ENCODE peak calls at places on chromosome 4, in eight cellular contexts. H is Peyer's patch, S is IMR-90, Z is heart right ventricle, C is thoracic aorta, Q is neural progenitor cell, B is adrenal gland, L is psoas muscle. P is an unnamed sample.

GRCh38 chr4:183185018-183185417 is 86.0 kb downstream of the WWC2 start:
- DNase-seq in C (no peak), H (no peak), L (no peak), Q (no peak), B (no peak), Z (no peak), S (peak; percentile 62), P (no peak)

GRCh38 chr4:188779586-188779985 is 640.3 kb downstream of the TRIML1 start:
- DNase-seq in H (no peak), L (no peak), S (peak; percentile 71), B (no peak), Q (no peak), Z (no peak), C (no peak), P (no peak)

GRCh38 chr4:37765741-37766140 is 60.7 kb upstream of the PGM2 start:
- DNase-seq in C (no peak), Z (no peak), S (no peak), L (no peak), H (no peak), B (no peak), Q (no peak), P (no peak)

GRCh38 chr4:40046311-40046980 is 10.2 kb upstream of the N4BP2 start:
- DNase-seq in S (peak; percentile 64), Q (no peak), L (no peak), B (no peak), Z (no peak), H (no peak), C (no peak), P (peak; percentile 52)

GRCh38 chr4:42750831-42751230 is 93.9 kb upstream of the ATP8A1 start:
- DNase-seq in Z (no peak), S (no peak), L (no peak), H (no peak), B (no peak), Q (peak; percentile 63), C (no peak), P (no peak)

GRCh38 chr4:109998867-109999303 is 86.2 kb downstream of the EGF start:
- DNase-seq in L (no peak), Q (peak; percentile 77), Z (no peak), C (no peak), H (no peak), S (peak; percentile 61), B (no peak), P (no peak)

GRCh38 chr4:108068422-108068821 is 78.7 kb downstream of the HADH start:
- DNase-seq in B (no peak), S (no peak), Q (no peak), Z (no peak), C (no peak), H (no peak), L (no peak), P (no peak)

GRCh38 chr4:128393111-128393704 is 105.6 kb upstream of the PGRMC2 start:
- DNase-seq in C (no peak), B (no peak), L (no peak), Z (peak; percentile 22), Q (no peak), H (no peak), S (peak; percentile 57), P (no peak)

GRCh38 chr4:108031427-108032083 is 41.9 kb downstream of the HADH start:
- DNase-seq in Q (no peak), Z (no peak), S (peak; percentile 20), H (no peak), B (no peak), L (no peak), C (no peak), P (no peak)

GRCh38 chr4:170750519-170750918 is 660.8 kb upstream of the AADAT start:
- DNase-seq in H (no peak), B (no peak), S (no peak), Q (no peak), L (no peak), Z (no peak), C (no peak), P (no peak)

GRCh38 chr4:47668810-47669408 is 169.0 kb downstream of the CORIN start:
- DNase-seq in C (no peak), Q (peak; percentile 43), H (no peak), B (peak; percentile 12), S (peak; percentile 65), Z (no peak), L (no peak), P (no peak)

GRCh38 chr4:85837334-85837733 is 362.4 kb downstream of the ARHGAP24 start:
- DNase-seq in B (no peak), Z (no peak), L (no peak), S (no peak), Q (no peak), H (no peak), C (no peak), P (no peak)

GRCh38 chr4:114472269-114473032 is 126.2 kb upstream of the UGT8 start:
- DNase-seq in Z (no peak), S (no peak), B (no peak), C (no peak), H (no peak), Q (no peak), L (no peak), P (no peak)

GRCh38 chr4:182140547-182140946 is 102.7 kb upstream of the TENM3 start:
- DNase-seq in S (no peak), Q (no peak), Z (no peak), C (no peak), L (no peak), H (no peak), B (no peak), P (no peak)

GRCh38 chr4:128335541-128335940 is 47.9 kb upstream of the PGRMC2 start:
- DNase-seq in C (no peak), B (no peak), L (no peak), H (no peak), Q (no peak), S (no peak), Z (no peak), P (no peak)

GRCh38 chr4:6750302-6751221 is 32.0 kb upstream of the KIAA0232 start:
- DNase-seq in C (no peak), Q (no peak), H (peak; percentile 90), B (no peak), L (no peak), Z (no peak), S (no peak), P (no peak)

DNA sequence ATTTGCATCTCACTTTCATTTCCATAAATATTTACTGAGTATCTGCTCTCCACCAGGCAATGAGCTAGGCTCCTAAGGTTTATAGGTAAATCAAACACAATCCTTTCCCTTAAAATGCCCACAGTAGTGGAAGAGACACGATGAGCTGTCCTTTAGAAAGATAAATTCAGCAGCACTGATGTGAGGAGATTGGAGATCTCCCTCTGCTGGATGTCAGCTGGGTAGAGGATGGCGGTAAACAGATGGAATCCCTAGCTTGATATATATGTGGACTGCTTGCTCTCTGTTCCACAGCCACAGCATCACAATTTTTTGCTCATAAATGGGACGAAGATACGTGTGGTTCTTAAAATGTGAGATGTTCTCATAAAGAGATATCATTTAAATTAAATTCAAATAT is 216.4 kb upstream of the RASGEF1B start:
- DNase-seq in B (no peak), L (no peak), S (no peak), Z (no peak), C (no peak), H (no peak), Q (no peak), P (no peak)
- TF ChIP-seq CTCF in B (no peak), L (no peak), S (peak; percentile 13), Z (no peak), C (no peak), H (no peak), Q (peak; percentile 20), P (no peak)

DNA sequence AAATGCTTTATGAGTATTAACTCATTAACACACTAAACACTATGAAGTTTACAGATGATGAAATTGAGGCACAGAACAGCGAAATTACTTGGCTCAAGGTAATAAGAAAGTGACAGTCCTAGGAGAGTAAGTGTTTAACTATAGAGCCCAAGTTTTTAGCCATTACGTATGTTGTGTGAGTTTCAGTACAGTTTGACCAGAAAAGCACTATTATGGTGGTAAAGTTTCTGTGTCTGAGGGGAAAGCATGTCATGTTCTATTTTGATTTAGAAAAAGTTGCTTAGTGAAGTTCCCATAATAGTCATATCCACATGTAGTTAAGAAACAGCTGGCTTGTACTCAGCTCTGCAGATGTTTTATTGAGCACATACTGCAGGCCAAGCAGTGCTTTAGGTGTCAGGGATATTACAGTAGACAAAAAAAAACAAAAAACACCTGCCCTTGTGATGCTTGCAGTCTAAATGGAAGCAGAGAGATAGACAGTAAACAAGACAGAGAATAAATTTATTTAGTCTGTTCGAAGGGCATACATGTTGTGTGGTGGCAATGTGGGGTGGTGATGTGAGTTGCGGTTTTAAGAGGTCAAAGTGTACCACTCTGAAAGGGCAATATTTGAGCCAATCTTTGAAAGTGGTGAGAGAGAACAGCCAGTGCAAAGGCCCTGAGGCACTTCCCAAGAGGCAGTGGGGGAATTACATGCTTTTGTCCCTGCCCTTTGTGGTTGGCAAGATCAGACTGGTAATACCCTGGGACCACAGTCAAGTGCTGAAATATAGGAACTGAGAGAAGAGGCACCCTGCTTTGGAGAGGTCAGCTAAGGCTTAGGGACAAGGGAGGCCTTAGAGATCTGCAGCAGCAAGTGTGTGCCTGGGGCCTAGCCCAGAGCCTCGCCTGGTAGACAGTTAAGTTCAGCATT is 6.2 kb downstream of the TMEM131L start:
- DNase-seq in C (no peak), L (no peak), B (no peak), S (no peak), Q (no peak), Z (no peak), H (no peak), P (no peak)
- H3K4me1 ChIP-seq in C (peaks cover 20% of the 10 kb centered on the region), L (peaks cover 57% of the 10 kb centered on the region), B (peaks cover 17% of the 10 kb centered on the region), S (peaks cover under 1% of the 10 kb centered on the region), Q (no peaks in the 10 kb centered on the region), Z (peaks cover 28% of the 10 kb centered on the region), H (peaks cover 8% of the 10 kb centered on the region), P (peaks cover 14% of the 10 kb centered on the region)

GRCh38 chr4:99808260-99808857 is 8.3 kb upstream of the DAPP1 start:
- DNase-seq in H (peak; percentile 64), B (peak; percentile 44), Z (peak; percentile 47), S (peak; percentile 21), C (no peak), Q (peak; percentile 76), L (peak; percentile 47), P (peak; percentile 68)
- TF ChIP-seq CTCF in H (peak; percentile 34), B (peak; percentile 61), Z (peak; percentile 62), S (peak; percentile 59), C (peak; percentile 57), Q (peak; percentile 87), L (peak; percentile 84), P (peak; percentile 44)

GRCh38 chr4:163550869-163551267 is 56.4 kb downstream of the TMA16 start:
- DNase-seq in Z (no peak), B (no peak), Q (no peak), H (no peak), C (no peak), S (no peak), L (no peak), P (no peak)
- H3K4me1 ChIP-seq in Z (no peaks in the 10 kb centered on the region), B (peaks cover 3% of the 10 kb centered on the region), Q (no peaks in the 10 kb centered on the region), H (peaks cover 5% of the 10 kb centered on the region), C (peaks cover 2% of the 10 kb centered on the region), S (no peaks in the 10 kb centered on the region), L (no peaks in the 10 kb centered on the region), P (no peaks in the 10 kb centered on the region)

GRCh38 chr4:178293601-178294000 is 851.4 kb upstream of the AGA start:
- DNase-seq in Z (no peak), H (no peak), B (no peak), C (no peak), S (no peak), L (no peak), Q (no peak), P (no peak)

DNA sequence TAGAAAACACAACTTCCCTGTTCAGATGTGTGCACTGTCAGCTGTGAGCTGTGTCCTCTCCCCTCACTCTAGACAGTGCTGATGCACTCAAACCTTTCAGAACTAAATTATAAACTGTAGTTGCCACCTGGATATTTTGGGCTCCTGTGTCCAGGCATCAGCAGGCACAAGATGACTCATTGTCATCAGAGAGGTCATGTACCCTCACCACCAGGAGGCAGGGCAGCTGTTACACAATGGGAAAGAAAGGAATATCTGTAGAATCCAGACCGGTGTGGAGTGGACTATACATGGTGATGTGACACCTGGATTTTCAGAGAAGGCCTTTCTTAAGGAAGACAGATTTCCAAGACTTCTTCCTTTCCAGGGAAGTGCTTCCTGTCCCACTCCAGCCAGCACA is 854.4 kb upstream of the AGA start:
- DNase-seq in H (no peak), B (no peak), L (no peak), C (no peak), S (no peak), Z (no peak), Q (peak; percentile 20), P (no peak)
- TF ChIP-seq CTCF in H (no peak), B (no peak), L (no peak), C (no peak), S (no peak), Z (no peak), Q (peak; percentile 35), P (no peak)

P was measured in lung.